ENCODE peak calls at places on chromosomes 12 and 14, in nine cellular contexts. N, R, T, K, I, Q, X, Y and S are unnamed samples.

GRCh38 chr14:96239759-96240158 is 16.3 kb upstream of the BDKRB1 start:
- DNase-seq in X (no peak), K (no peak), I (no peak), Y (no peak), R (no peak), T (no peak), N (no peak), Q (no peak), S (no peak)

GRCh38 chr12:46435625-46436024 is 63.1 kb upstream of the SLC38A2 start:
- DNase-seq in X (no peak), Q (no peak), Y (no peak), N (no peak), R (no peak), I (no peak), T (peak; percentile 39), K (no peak), S (no peak)

GRCh38 chr12:109567296-109567695 is 6.0 kb downstream of the MMAB start:
- DNase-seq in R (no peak), Y (no peak), T (no peak), I (no peak), Q (no peak), N (no peak), X (no peak), K (no peak), S (no peak)

GRCh38 chr14:54902143-54902520 is 494 bp downstream of the GCH1 start:
- DNase-seq in I (peak; percentile 62), K (peak; percentile 70), Y (peak; percentile 50), N (peak; percentile 89), T (peak; percentile 93), Q (peak; percentile 39), R (peak; percentile 56), X (peak; percentile 71), S (peak; percentile 23)

GRCh38 chr12:115810166-115810565 is 467.3 kb downstream of the MED13L start:
- DNase-seq in T (no peak), K (no peak), N (no peak), Y (no peak), Q (no peak), R (no peak), X (no peak), I (no peak), S (no peak)

GRCh38 chr12:94620611-94621010 is 29.7 kb downstream of the TMCC3 start:
- DNase-seq in T (no peak), Q (no peak), R (no peak), N (no peak), K (no peak), I (peak; percentile 19), Y (no peak), X (no peak), S (no peak)

GRCh38 chr12:50058743-50059312 is 1.4 kb downstream of the ASIC1 start:
- DNase-seq in N (peak; percentile 64), X (no peak), I (no peak), T (no peak), Y (no peak), R (no peak), Q (no peak), K (no peak), S (no peak)

GRCh38 chr12:91690521-91690920 is 455.1 kb downstream of the BTG1 start:
- DNase-seq in N (no peak), Q (no peak), X (no peak), I (no peak), T (no peak), K (no peak), R (no peak), Y (no peak), S (no peak)

GRCh38 chr14:92686763-92687427 is 61.5 kb downstream of the LGMN start:
- DNase-seq in Y (peak; percentile 39), N (peak; percentile 91), K (peak; percentile 97), X (peak; percentile 51), R (peak; percentile 84), T (peak; percentile 87), I (no peak), Q (peak; percentile 88), S (peak; percentile 60)

GRCh38 chr12:20415641-20416040 is 47.3 kb downstream of the PDE3A start:
- DNase-seq in Y (no peak), X (no peak), Q (no peak), T (no peak), N (no peak), K (no peak), I (no peak), R (no peak), S (no peak)

GRCh38 chr14:27528328-27528727 is 930.5 kb upstream of the NOVA1 start:
- DNase-seq in K (peak; percentile 37), X (no peak), T (peak; percentile 67), I (peak; percentile 21), Y (peak; percentile 41), N (no peak), R (peak; percentile 18), Q (no peak), S (no peak)

GRCh38 chr14:41636492-41637392 is 30.1 kb downstream of the LRFN5 start:
- DNase-seq in N (no peak), X (no peak), K (no peak), Q (no peak), Y (no peak), R (no peak), I (peak; percentile 35), T (no peak), S (no peak)

GRCh38 chr14:75222208-75222701 is 45.8 kb upstream of the TMED10 start:
- DNase-seq in N (no peak), T (peak; percentile 54), I (no peak), R (no peak), Y (no peak), X (peak; percentile 95), Q (no peak), K (no peak), S (no peak)

GRCh38 chr14:21299562-21300130 is 19.8 kb downstream of the RPGRIP1 start:
- DNase-seq in Q (peak; percentile 18), N (no peak), Y (no peak), X (no peak), T (no peak), R (no peak), K (no peak), I (no peak), S (no peak)

GRCh38 chr12:58841058-58841798 is 79.1 kb downstream of the LRIG3 start:
- DNase-seq in Q (no peak), X (no peak), Y (no peak), T (no peak), R (no peak), I (no peak), K (no peak), N (no peak), S (no peak)

GRCh38 chr12:53770281-53770680 is 18.5 kb upstream of the CISTR start:
- DNase-seq in T (no peak), Q (no peak), I (no peak), R (no peak), N (no peak), X (peak; percentile 93), K (no peak), Y (no peak), S (no peak)

GRCh38 chr12:75725505-75726120 is 214.2 kb upstream of the KRR1 start:
- DNase-seq in I (no peak), Y (no peak), K (no peak), N (no peak), X (peak; percentile 73), R (no peak), Q (no peak), T (no peak), S (no peak)

DNA sequence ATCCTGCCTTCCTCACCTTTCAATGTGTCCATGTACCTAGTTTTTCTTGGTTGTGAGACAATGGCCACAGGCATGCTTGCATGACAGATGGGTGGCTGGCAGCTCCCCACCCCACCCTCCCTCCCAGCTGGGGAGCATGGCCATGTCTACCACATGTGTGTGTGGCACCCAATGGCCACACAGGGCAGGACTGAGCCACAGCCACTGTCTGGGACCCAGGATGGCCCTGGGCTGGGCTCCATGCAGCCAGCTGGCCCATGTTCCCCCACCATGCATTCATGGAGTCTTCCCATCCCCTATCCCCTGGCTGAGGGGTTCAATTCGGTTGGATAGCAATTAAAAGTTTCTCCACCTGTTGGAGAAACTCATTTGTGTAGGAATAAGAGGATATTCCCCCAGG is 566.0 kb upstream of the USP15 start:
- DNase-seq in T (no peak), N (peak; percentile 53), R (no peak), K (no peak), I (no peak), Q (no peak), Y (no peak), X (no peak), S (no peak)
- H3K9me3 ChIP-seq in T (peaks cover 20% of the 10 kb centered on the region), N (peaks cover 17% of the 10 kb centered on the region), R (peaks cover 2% of the 10 kb centered on the region), K (peaks cover 4% of the 10 kb centered on the region), I (peaks cover 49% of the 10 kb centered on the region), Q (peaks cover 2% of the 10 kb centered on the region), Y (no peaks in the 10 kb centered on the region), X (no peaks in the 10 kb centered on the region), S (peaks cover 50% of the 10 kb centered on the region)

DNA sequence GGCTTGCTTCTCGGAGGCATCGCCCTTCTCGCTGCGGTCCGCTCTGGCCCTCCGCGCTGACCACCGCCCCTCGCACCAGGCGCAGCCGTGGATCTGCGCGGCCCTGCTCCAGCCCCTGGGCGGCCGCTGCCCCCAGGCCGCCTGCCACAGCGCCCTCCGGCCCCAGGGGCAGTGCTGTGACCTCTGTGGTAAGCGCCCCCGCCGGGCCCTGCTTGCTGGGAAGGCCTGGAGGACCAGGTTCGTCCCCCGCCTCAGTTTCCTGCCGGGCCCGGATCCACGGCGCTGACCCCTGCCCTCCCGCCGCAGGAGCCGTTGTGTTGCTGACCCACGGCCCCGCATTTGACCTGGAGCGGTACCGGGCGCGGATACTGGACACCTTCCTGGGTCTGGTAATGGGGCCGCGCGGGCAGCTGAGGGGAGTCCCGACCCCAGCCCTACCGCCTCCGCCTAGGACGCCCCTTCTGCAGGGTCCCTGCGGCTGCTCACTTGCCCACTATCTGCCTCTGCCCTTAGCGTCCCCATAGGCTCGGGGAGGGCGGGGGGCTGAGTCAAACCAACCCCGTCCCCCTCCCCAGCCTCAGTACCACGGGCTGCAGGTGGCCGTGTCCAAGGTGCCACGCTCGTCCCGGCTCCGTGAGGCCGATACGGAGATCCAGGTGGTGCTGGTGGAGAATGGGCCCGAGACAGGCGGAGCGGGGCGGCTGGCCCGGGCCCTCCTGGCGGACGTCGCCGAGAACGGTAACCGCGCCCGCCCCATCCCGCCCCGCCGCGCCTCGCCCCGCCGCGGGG is 7.1 kb downstream of the AMN start:
- DNase-seq in N (peak; percentile 75), R (no peak), X (no peak), T (no peak), Y (no peak), I (no peak), Q (no peak), K (peak; percentile 69), S (no peak)
- H3K9ac ChIP-seq in N (no peak overlapping the region), R (peak overlapping the region; percentile 88), X (no peak overlapping the region), T (no peak overlapping the region), Y (no peak overlapping the region), I (no peak overlapping the region), Q (no peak overlapping the region), K (no peak overlapping the region), S (peak overlapping the region; percentile 67)

GRCh38 chr14:45103806-45104205 is 19.9 kb downstream of the PRPF39 start:
- DNase-seq in X (no peak), N (no peak), Y (no peak), Q (no peak), T (no peak), R (peak; percentile 17), K (no peak), I (no peak), S (no peak)
- H3K36me3 ChIP-seq in X (peaks cover 44% of the 10 kb centered on the region), N (peaks cover 9% of the 10 kb centered on the region), Y (no peaks in the 10 kb centered on the region), Q (peaks cover 76% of the 10 kb centered on the region), T (peaks cover 79% of the 10 kb centered on the region), R (peaks cover 99% of the 10 kb centered on the region), K (peaks cover 20% of the 10 kb centered on the region), I (peaks cover 73% of the 10 kb centered on the region), S (peaks cover 52% of the 10 kb centered on the region)

DNA sequence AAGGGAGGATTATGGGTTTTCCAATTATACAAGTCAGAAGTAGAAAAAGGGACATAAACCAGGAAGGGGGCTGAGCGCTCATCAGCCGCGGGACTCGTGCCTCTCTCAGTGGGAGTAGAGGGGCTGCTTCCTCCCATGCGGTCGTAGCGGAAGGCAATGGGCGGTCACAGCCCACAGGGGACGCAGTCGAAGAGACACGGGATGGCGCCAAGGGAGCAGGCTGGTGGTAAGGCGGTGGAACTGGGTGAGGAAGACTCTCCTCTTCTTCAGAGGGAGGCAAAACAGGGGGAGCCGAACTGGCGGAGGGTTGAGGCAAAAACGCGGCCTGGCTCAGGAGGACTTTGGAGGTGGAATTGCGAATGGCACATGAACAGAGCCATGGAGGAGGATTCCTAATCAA is 677.7 kb downstream of the TMEM121 start:
- DNase-seq in Y (no peak), K (no peak), N (no peak), R (no peak), X (no peak), Q (peak; percentile 32), T (no peak), I (no peak), S (no peak)
- H3K9me3 ChIP-seq in Y (no peaks in the 10 kb centered on the region), K (no peaks in the 10 kb centered on the region), N (no peaks in the 10 kb centered on the region), R (peaks cover 39% of the 10 kb centered on the region), X (peaks cover 9% of the 10 kb centered on the region), Q (no peaks in the 10 kb centered on the region), T (no peaks in the 10 kb centered on the region), I (no peaks in the 10 kb centered on the region), S (no peaks in the 10 kb centered on the region)